ENCODE peak calls at places on chromosomes 2 and 18, in six cellular contexts. Y is ovary, F is transverse colon, W is astrocyte, D is K562, U is sigmoid colon. K is an unnamed sample.

GRCh38 chr18:10518595-10519273 is 7.1 kb upstream of the NAPG start:
- DNase-seq in F (peak; percentile 27), D (peak; percentile 33), U (peak; percentile 83), W (no peak), Y (peak; percentile 77), K (no peak)

GRCh38 chr2:12606472-12607000 is 110.2 kb upstream of the TRIB2 start:
- DNase-seq in D (peak; percentile 33), U (no peak), Y (peak; percentile 26), F (no peak), W (peak; percentile 57), K (no peak)

GRCh38 chr2:189191766-189192165 is 12.2 kb upstream of the COL5A2 start:
- DNase-seq in F (no peak), W (peak; percentile 63), D (no peak), U (no peak), Y (no peak), K (no peak)

GRCh38 chr18:55543130-55543704 is 44.8 kb downstream of the TCF4 start:
- DNase-seq in U (no peak), D (no peak), W (no peak), Y (no peak), F (no peak), K (no peak)

GRCh38 chr2:207137922-207138321 is 27.8 kb downstream of the KLF7 start:
- DNase-seq in D (no peak), Y (no peak), U (no peak), F (no peak), W (no peak), K (no peak)

GRCh38 chr2:119827866-119828507 is 68.3 kb downstream of the PTPN4 start:
- DNase-seq in Y (no peak), U (no peak), F (no peak), D (peak; percentile 11), W (peak; percentile 45), K (no peak)

GRCh38 chr2:147297820-147298219 is 547.0 kb upstream of the ACVR2A start:
- DNase-seq in W (no peak), F (no peak), D (no peak), U (no peak), Y (no peak), K (no peak)

GRCh38 chr2:132547089-132547687 is 122.8 kb downstream of the LYPD1 start:
- DNase-seq in D (peak; percentile 71), W (peak; percentile 56), F (peak; percentile 69), U (peak; percentile 77), Y (peak; percentile 62), K (peak; percentile 89)

GRCh38 chr2:162327134-162327769 is 8.8 kb upstream of the IFIH1 start:
- DNase-seq in Y (no peak), F (no peak), D (peak; percentile 28), W (no peak), U (no peak), K (no peak)

DNA sequence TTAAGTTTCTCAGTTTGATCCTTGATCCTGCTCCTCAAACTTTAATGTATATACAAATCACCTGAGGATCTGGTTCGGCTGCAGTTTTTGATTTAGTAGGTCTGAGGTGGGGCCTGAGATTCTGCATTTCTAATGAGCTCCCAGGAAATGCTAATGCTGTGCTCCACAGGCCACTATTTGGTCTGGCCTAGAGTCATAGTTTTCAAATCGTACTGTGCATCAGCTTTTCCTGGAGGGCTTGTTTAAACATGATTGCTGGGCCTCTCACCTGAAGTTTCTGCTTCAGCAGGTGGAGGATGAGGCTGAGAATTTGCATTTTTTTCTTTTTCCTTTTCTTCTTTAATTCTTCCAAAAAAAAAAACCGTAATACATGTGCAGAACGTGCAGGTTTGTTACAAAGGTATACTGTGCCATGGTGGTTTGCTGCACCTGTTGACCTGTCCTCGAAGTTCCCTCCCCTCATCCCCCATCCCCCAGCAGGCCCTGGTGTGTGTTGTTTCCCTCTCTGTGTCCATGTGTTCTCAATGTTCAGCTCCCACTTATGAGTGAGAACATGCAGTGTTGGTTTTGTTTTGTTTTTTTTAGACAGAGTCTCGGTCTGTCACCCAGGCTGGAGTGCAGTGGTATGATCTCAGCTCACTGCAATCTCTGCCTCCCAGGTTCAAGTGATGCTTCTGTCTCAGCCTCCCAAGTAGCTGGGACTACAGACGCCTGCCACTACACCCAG is 42.2 kb upstream of the CD28 start:
- DNase-seq in U (no peak), D (no peak), F (no peak), W (no peak), Y (no peak), K (no peak)
- H3K4me3 ChIP-seq in U (no peak overlapping the region), D (no peak overlapping the region), F (no peak overlapping the region), W (no peak overlapping the region), Y (no peak overlapping the region), K (no peak overlapping the region)

DNA sequence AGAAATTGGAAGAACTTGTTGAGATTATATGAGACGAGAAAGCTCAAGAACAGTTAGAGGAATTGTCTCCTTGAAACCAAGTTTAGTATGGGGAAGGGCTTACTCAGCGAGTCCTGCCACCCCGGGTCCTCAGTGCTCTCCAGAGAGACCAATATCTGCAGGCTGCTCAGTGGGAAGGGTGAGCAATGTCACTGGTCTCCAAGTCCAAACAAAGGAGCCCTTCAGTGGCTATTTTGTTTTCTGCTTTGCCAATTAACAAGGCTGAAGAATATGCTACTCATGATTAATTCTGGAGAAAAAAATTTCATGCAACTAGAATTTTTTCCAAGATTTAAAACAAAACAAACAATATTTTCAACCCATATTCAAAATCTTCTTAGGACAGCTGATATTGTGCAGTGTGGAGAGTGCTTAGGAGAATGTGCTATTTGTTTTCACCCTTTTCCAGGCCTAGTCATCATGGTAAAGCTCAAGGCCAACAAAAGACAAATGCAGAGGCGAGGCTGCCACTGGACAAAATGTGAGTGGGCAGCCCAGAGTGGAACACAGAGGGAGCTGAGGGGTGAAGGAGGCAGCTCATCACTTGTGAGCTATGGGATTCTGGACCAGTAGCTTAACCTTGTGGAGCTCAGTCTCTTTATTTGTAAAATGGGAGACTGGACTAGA is 83.8 kb upstream of the TMEM17 start:
- DNase-seq in U (no peak), D (no peak), Y (no peak), F (no peak), W (no peak), K (no peak)
- TF ChIP-seq CTCF in U (no peak), D (no peak), Y (no peak), F (no peak), W (no peak), K (no peak)

DNA sequence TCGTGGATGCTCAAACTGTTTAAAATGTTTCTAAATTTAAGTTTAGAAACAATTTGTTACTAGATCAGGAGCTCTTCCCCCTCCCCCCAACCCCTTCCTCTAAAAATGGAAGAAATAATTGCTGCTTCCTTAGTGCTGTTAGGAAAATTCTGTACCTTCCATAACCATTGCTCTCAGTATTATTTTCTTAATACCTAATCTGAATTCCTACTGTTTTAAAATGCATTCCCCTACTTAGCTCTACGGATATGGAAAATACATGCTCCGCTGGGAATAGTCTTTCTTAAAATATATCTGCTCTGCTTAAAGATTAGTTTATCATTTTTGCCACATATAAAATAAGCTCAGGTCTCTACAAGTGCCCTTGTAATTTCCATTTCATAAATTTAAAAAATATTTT is 215.2 kb downstream of the TGIF1 start:
- DNase-seq in W (no peak), D (no peak), F (no peak), U (no peak), Y (no peak), K (no peak)
- H3K4me1 ChIP-seq in W (peaks cover 12% of the 10 kb centered on the region), D (peaks cover 22% of the 10 kb centered on the region), F (peaks cover 22% of the 10 kb centered on the region), U (no peaks in the 10 kb centered on the region), Y (no peaks in the 10 kb centered on the region), K (peaks cover 21% of the 10 kb centered on the region)

GRCh38 chr18:69612242-69612641 is 211.6 kb downstream of the DOK6 start:
- DNase-seq in U (no peak), F (no peak), Y (no peak), D (no peak), W (no peak), K (no peak)
- H3K4me3 ChIP-seq in U (no peak overlapping the region), F (no peak overlapping the region), Y (no peak overlapping the region), D (no peak overlapping the region), W (no peak overlapping the region), K (no peak overlapping the region)

GRCh38 chr2:24830351-24830750 is 37.1 kb downstream of the CENPO start:
- DNase-seq in W (no peak), U (peak; percentile 47), D (no peak), Y (peak; percentile 12), F (peak; percentile 3), K (no peak)
- TF ChIP-seq CTCF in W (no peak), U (no peak), D (peak; percentile 26), Y (no peak), F (no peak), K (no peak)

GRCh38 chr2:152486737-152487063 is 151.7 kb downstream of the FMNL2 start:
- DNase-seq in D (no peak), Y (no peak), U (no peak), F (no peak), W (no peak), K (no peak)
- H3K4me1 ChIP-seq in D (no peaks in the 10 kb centered on the region), Y (peaks cover 4% of the 10 kb centered on the region), U (no peaks in the 10 kb centered on the region), F (peaks cover 57% of the 10 kb centered on the region), W (peaks cover 6% of the 10 kb centered on the region), K (peaks cover 31% of the 10 kb centered on the region)

K was measured in mucosa of descending colon.